ENCODE peak calls at places on chromosomes 13 and 19, in seven cellular contexts. One of them, this sample, is unnamed.

GRCh38 chr19:45250832-45251451 is at the start of gene MARK4:
- DNase-seq in AG04450: no peak
- DNase-seq in colonic mucosa: peak
- DNase-seq in psoas muscle: peak
- DNase-seq in heart right ventricle: peak
- DNase-seq in upper lobe of right lung: peak
- DNase-seq in body of pancreas: peak
- DNase-seq in this sample: peak

GRCh38 chr19:38725469-38726283 is 18.6 kb downstream of the CAPN12 start:
- DNase-seq in AG04450: no peak
- DNase-seq in colonic mucosa: no peak
- DNase-seq in psoas muscle: no peak
- DNase-seq in heart right ventricle: peak
- DNase-seq in upper lobe of right lung: no peak
- DNase-seq in body of pancreas: no peak
- DNase-seq in this sample: no peak

GRCh38 chr13:113771709-113772331 is 12.8 kb downstream of the TMEM255B start:
- DNase-seq in AG04450: no peak
- DNase-seq in colonic mucosa: no peak
- DNase-seq in psoas muscle: no peak
- DNase-seq in heart right ventricle: no peak
- DNase-seq in upper lobe of right lung: no peak
- DNase-seq in body of pancreas: no peak
- DNase-seq in this sample: no peak

GRCh38 chr13:21668665-21669599 is 1.9 kb upstream of the FGF9 start:
- DNase-seq in AG04450: no peak
- DNase-seq in colonic mucosa: peak
- DNase-seq in psoas muscle: peak
- DNase-seq in heart right ventricle: no peak
- DNase-seq in upper lobe of right lung: peak
- DNase-seq in body of pancreas: peak
- DNase-seq in this sample: no peak

GRCh38 chr13:67515895-67516294 is 285.8 kb upstream of the PCDH9 start:
- DNase-seq in AG04450: peak
- DNase-seq in colonic mucosa: no peak
- DNase-seq in psoas muscle: no peak
- DNase-seq in heart right ventricle: no peak
- DNase-seq in upper lobe of right lung: no peak
- DNase-seq in body of pancreas: no peak
- DNase-seq in this sample: no peak

GRCh38 chr19:38912600-38913514 is 871 bp upstream of the CCER2 start:
- DNase-seq in AG04450: no peak
- DNase-seq in colonic mucosa: no peak
- DNase-seq in psoas muscle: no peak
- DNase-seq in heart right ventricle: no peak
- DNase-seq in upper lobe of right lung: no peak
- DNase-seq in body of pancreas: no peak
- DNase-seq in this sample: no peak

GRCh38 chr13:44413095-44413494 is 39.5 kb downstream of the SERP2 start:
- DNase-seq in AG04450: no peak
- DNase-seq in colonic mucosa: no peak
- DNase-seq in psoas muscle: no peak
- DNase-seq in heart right ventricle: no peak
- DNase-seq in upper lobe of right lung: no peak
- DNase-seq in body of pancreas: no peak
- DNase-seq in this sample: no peak

GRCh38 chr13:43195551-43195950 is 172.2 kb downstream of the DNAJC15 start:
- DNase-seq in AG04450: no peak
- DNase-seq in colonic mucosa: no peak
- DNase-seq in psoas muscle: no peak
- DNase-seq in heart right ventricle: no peak
- DNase-seq in upper lobe of right lung: no peak
- DNase-seq in body of pancreas: no peak
- DNase-seq in this sample: no peak

GRCh38 chr19:6055013-6055795 is 55.1 kb downstream of the RFX2 start:
- DNase-seq in AG04450: no peak
- DNase-seq in colonic mucosa: peak
- DNase-seq in psoas muscle: no peak
- DNase-seq in heart right ventricle: no peak
- DNase-seq in upper lobe of right lung: no peak
- DNase-seq in body of pancreas: no peak
- DNase-seq in this sample: no peak

GRCh38 chr19:6766357-6767080 is 716 bp downstream of the SH2D3A start:
- DNase-seq in AG04450: no peak
- DNase-seq in colonic mucosa: no peak
- DNase-seq in psoas muscle: no peak
- DNase-seq in heart right ventricle: no peak
- DNase-seq in upper lobe of right lung: no peak
- DNase-seq in body of pancreas: peak
- DNase-seq in this sample: no peak

GRCh38 chr13:46982856-46983582 is 86.2 kb upstream of the HTR2A start:
- DNase-seq in AG04450: no peak
- DNase-seq in colonic mucosa: no peak
- DNase-seq in psoas muscle: no peak
- DNase-seq in heart right ventricle: no peak
- DNase-seq in upper lobe of right lung: no peak
- DNase-seq in body of pancreas: no peak
- DNase-seq in this sample: no peak

GRCh38 chr13:49247722-49248432 is at the start of gene CDADC1:
- DNase-seq in AG04450: peak
- DNase-seq in colonic mucosa: peak
- DNase-seq in psoas muscle: peak
- DNase-seq in heart right ventricle: peak
- DNase-seq in upper lobe of right lung: peak
- DNase-seq in body of pancreas: peak
- DNase-seq in this sample: peak

GRCh38 chr13:46321494-46322225 is 65.4 kb downstream of the RUBCNL start:
- DNase-seq in AG04450: peak
- DNase-seq in colonic mucosa: peak
- DNase-seq in psoas muscle: peak
- DNase-seq in heart right ventricle: peak
- DNase-seq in upper lobe of right lung: no peak
- DNase-seq in body of pancreas: peak
- DNase-seq in this sample: no peak

GRCh38 chr13:97256343-97256783 is 34.2 kb downstream of the MBNL2 start:
- DNase-seq in AG04450: peak
- DNase-seq in colonic mucosa: no peak
- DNase-seq in psoas muscle: no peak
- DNase-seq in heart right ventricle: no peak
- DNase-seq in upper lobe of right lung: no peak
- DNase-seq in body of pancreas: peak
- DNase-seq in this sample: no peak

GRCh38 chr13:114070098-114070799 is 62.2 kb downstream of the RASA3 start:
- DNase-seq in AG04450: no peak
- DNase-seq in colonic mucosa: no peak
- DNase-seq in psoas muscle: no peak
- DNase-seq in heart right ventricle: no peak
- DNase-seq in upper lobe of right lung: peak
- DNase-seq in body of pancreas: no peak
- DNase-seq in this sample: no peak

GRCh38 chr13:49086711-49087110 is 111.0 kb downstream of the FNDC3A start:
- DNase-seq in AG04450: no peak
- DNase-seq in colonic mucosa: no peak
- DNase-seq in psoas muscle: no peak
- DNase-seq in heart right ventricle: no peak
- DNase-seq in upper lobe of right lung: no peak
- DNase-seq in body of pancreas: no peak
- DNase-seq in this sample: no peak

GRCh38 chr13:60012503-60012902 is 151.2 kb downstream of the DIAPH3 start:
- DNase-seq in AG04450: no peak
- DNase-seq in colonic mucosa: peak
- DNase-seq in psoas muscle: no peak
- DNase-seq in heart right ventricle: no peak
- DNase-seq in upper lobe of right lung: no peak
- DNase-seq in body of pancreas: peak
- DNase-seq in this sample: no peak

GRCh38 chr19:30450945-30451344 is 78.8 kb downstream of the ZNF536 start:
- DNase-seq in AG04450: no peak
- DNase-seq in colonic mucosa: no peak
- DNase-seq in psoas muscle: no peak
- DNase-seq in heart right ventricle: peak
- DNase-seq in upper lobe of right lung: no peak
- DNase-seq in body of pancreas: no peak
- DNase-seq in this sample: no peak
- H3K27ac ChIP-seq in AG04450: no peak
- H3K27ac ChIP-seq in colonic mucosa: no peak
- H3K27ac ChIP-seq in psoas muscle: no peak
- H3K27ac ChIP-seq in heart right ventricle: peak
- H3K27ac ChIP-seq in upper lobe of right lung: no peak
- H3K27ac ChIP-seq in body of pancreas: no peak
- H3K27ac ChIP-seq in this sample: peak

GRCh38 chr13:50617134-50617721 is 226.3 kb downstream of the DLEU7 start:
- DNase-seq in AG04450: no peak
- DNase-seq in colonic mucosa: peak
- DNase-seq in psoas muscle: no peak
- DNase-seq in heart right ventricle: no peak
- DNase-seq in upper lobe of right lung: no peak
- DNase-seq in body of pancreas: no peak
- DNase-seq in this sample: no peak
- H3K27ac ChIP-seq in AG04450: no peak
- H3K27ac ChIP-seq in colonic mucosa: peak
- H3K27ac ChIP-seq in psoas muscle: no peak
- H3K27ac ChIP-seq in heart right ventricle: peak
- H3K27ac ChIP-seq in upper lobe of right lung: no peak
- H3K27ac ChIP-seq in body of pancreas: no peak
- H3K27ac ChIP-seq in this sample: no peak

DNA sequence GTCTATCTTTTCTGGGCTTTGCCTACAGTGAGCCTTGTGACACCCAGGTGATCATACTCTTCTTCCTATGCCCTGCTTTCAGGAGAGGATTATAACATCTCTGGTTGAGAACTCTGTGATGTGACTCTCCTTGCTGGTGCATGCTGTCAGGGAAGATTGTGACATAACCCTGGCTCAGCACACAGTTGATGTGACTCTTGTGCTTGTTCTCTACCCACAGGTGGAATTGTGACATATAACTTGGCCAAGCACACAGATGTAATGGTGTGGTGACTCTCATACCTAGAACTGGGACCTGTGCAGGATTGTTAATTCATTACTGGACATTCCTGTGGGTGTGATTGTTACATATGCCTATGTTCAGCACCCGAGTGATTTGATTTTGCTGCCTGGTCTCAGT is 21.7 kb upstream of the ZNF254 start:
- DNase-seq in AG04450: no peak
- DNase-seq in colonic mucosa: no peak
- DNase-seq in psoas muscle: no peak
- DNase-seq in heart right ventricle: no peak
- DNase-seq in upper lobe of right lung: no peak
- DNase-seq in body of pancreas: no peak
- DNase-seq in this sample: no peak
- H3K27ac ChIP-seq in AG04450: no peak
- H3K27ac ChIP-seq in colonic mucosa: no peak
- H3K27ac ChIP-seq in psoas muscle: no peak
- H3K27ac ChIP-seq in heart right ventricle: no peak
- H3K27ac ChIP-seq in upper lobe of right lung: no peak
- H3K27ac ChIP-seq in body of pancreas: no peak
- H3K27ac ChIP-seq in this sample: no peak

DNA sequence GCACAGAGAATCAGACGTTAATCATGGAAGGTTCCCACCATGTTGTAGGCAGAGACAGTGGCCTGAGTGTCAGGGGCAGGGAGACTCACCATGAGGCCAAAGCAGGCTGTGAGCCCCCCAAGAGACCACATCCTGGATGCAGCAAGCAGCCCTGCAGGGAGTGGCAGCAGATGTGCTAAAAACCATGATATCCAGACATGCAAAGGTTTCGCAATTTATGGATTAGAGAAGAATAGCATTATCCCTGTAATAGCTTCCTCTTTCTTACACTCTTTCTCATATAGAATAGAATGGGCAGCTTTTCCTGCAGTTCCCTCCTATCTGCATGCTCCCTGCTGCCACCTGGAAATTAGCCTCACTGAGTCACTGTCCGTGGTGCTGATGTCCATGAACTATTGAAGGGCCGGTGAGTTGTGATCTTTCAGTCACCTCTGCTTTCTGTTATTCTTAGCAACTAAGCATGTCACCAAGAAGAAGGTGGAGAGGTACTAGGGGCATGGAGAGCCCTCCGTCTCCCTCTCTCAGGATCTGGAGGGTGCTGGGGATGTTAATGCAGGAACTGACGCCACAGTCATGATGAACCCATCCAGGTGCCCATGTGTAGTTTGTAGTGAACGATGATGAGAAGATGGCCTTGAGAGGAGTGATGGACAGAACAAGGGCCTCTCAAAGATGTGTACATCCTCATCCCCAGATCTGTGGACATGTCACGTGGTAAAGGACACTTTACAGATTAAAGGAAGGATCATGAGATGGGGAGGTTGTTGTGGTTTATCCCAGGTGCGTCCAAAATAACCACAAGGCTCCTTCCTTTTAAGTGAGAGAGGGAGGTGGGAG is 9.9 kb downstream of the CEACAM4 start:
- DNase-seq in AG04450: no peak
- DNase-seq in colonic mucosa: no peak
- DNase-seq in psoas muscle: no peak
- DNase-seq in heart right ventricle: no peak
- DNase-seq in upper lobe of right lung: no peak
- DNase-seq in body of pancreas: no peak
- DNase-seq in this sample: no peak
- H3K27ac ChIP-seq in AG04450: no peak
- H3K27ac ChIP-seq in colonic mucosa: no peak
- H3K27ac ChIP-seq in psoas muscle: no peak
- H3K27ac ChIP-seq in heart right ventricle: no peak
- H3K27ac ChIP-seq in upper lobe of right lung: no peak
- H3K27ac ChIP-seq in body of pancreas: no peak
- H3K27ac ChIP-seq in this sample: no peak

DNA sequence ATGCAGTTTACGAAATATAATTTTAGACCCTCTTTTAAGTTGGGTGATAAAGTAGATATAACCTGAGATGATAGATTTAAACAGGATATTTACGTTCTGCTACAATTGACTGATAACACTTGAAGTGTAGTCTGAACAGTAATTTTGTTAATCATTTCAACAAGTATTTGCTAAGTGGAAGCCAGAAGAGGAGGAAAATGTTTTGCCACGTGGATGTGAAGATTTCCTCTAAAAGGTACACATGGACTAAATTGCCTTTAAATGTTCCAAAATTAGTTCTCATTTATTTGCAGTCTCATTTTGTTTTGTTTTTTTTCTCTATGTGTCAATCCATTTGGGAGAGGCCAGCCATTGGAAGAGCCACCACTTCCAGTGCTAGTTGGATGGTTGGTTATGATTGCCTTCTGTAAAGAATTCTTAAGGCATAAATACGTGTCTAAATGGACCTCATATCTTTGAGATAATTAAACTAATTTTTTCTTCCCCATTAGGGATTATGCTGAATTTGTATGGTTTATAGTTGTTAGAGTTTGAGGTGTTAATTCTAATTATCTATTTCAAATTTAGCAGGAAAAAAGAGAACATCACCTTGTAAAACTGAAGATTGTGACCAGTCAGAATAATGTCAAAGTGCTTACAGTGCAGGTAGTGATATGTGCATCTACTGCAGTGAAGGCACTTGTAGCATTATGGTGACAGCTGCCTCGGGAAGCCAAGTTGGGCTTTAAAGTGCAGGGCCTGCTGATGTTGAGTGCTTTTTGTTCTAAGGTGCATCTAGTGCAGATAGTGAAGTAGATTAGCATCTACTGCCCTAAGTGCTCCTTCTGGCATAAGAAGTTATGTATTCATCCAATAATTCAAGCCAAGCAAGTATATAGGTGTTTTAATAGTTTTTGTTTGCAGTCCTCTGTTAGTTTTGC is 2.8 kb downstream of the MIR17HG start:
- DNase-seq in AG04450: no peak
- DNase-seq in colonic mucosa: no peak
- DNase-seq in psoas muscle: no peak
- DNase-seq in heart right ventricle: no peak
- DNase-seq in upper lobe of right lung: no peak
- DNase-seq in body of pancreas: no peak
- DNase-seq in this sample: no peak
- H3K27ac ChIP-seq in AG04450: no peak
- H3K27ac ChIP-seq in colonic mucosa: no peak
- H3K27ac ChIP-seq in psoas muscle: no peak
- H3K27ac ChIP-seq in heart right ventricle: no peak
- H3K27ac ChIP-seq in upper lobe of right lung: no peak
- H3K27ac ChIP-seq in body of pancreas: no peak
- H3K27ac ChIP-seq in this sample: no peak

This sample was measured in substantia nigra.